ENCODE peak calls at places on chromosomes 12 and 14, in six cellular contexts. J is HFFc6, I is left ventricle myocardium inferior, G is OCI-LY7, V is adipocyte, Z is lung microvascular endothelial cell. B is an unnamed sample.

GRCh38 chr12:47816646-47817271 is 2.9 kb downstream of the HDAC7 start:
- DNase-seq in J (no peak), I (no peak), G (no peak), V (peak; percentile 29), Z (peak; percentile 81), B (no peak)

GRCh38 chr14:89856871-89857345 is 97.6 kb downstream of the EFCAB11 start:
- DNase-seq in J (peak; percentile 39), I (no peak), G (no peak), V (peak; percentile 42), Z (no peak), B (peak; percentile 6)

GRCh38 chr12:91921555-91921954 is 224.1 kb downstream of the BTG1 start:
- DNase-seq in J (no peak), I (no peak), G (no peak), V (peak; percentile 14), Z (no peak), B (no peak)

GRCh38 chr14:52007211-52007610 is 17.9 kb downstream of the RTRAF start:
- DNase-seq in J (no peak), I (no peak), G (no peak), V (no peak), Z (no peak), B (no peak)

GRCh38 chr14:99752486-99753121 is 40.6 kb upstream of the EML1 start:
- DNase-seq in J (peak; percentile 70), I (peak; percentile 13), G (no peak), V (peak; percentile 83), Z (peak; percentile 75), B (peak; percentile 55)

GRCh38 chr12:58254463-58254862 is 313.1 kb downstream of the ATP23 start:
- DNase-seq in J (no peak), I (no peak), G (no peak), V (no peak), Z (no peak), B (no peak)

GRCh38 chr12:81257952-81258551 is 180.2 kb downstream of the ACSS3 start:
- DNase-seq in J (peak; percentile 56), I (no peak), G (peak; percentile 24), V (peak; percentile 83), Z (peak; percentile 68), B (peak; percentile 19)

GRCh38 chr12:95173392-95174251 is 43.6 kb downstream of the FGD6 start:
- DNase-seq in J (peak; percentile 66), I (peak; percentile 65), G (no peak), V (peak; percentile 69), Z (peak; percentile 28), B (peak; percentile 74)

GRCh38 chr12:15693233-15693911 is 95.8 kb downstream of the EPS8 start:
- DNase-seq in J (peak; percentile 45), I (no peak), G (no peak), V (no peak), Z (no peak), B (peak; percentile 53)

GRCh38 chr14:61080591-61081010 is 99.6 kb downstream of the SLC38A6 start:
- DNase-seq in J (peak; percentile 82), I (no peak), G (peak; percentile 94), V (peak; percentile 84), Z (no peak), B (peak; percentile 58)

GRCh38 chr12:119412811-119413794 is 78.6 kb downstream of the CCDC60 start:
- DNase-seq in J (peak; percentile 49), I (peak; percentile 50), G (peak; percentile 47), V (peak; percentile 17), Z (peak; percentile 81), B (peak; percentile 39)

GRCh38 chr12:58841058-58841798 is 79.1 kb downstream of the LRIG3 start:
- DNase-seq in J (no peak), I (peak; percentile 24), G (no peak), V (no peak), Z (no peak), B (no peak)

GRCh38 chr14:101167428-101167827 is 263.9 kb upstream of the RTL1 start:
- DNase-seq in J (no peak), I (no peak), G (peak; percentile 9), V (no peak), Z (no peak), B (no peak)

GRCh38 chr12:52699373-52699772 is 4.0 kb downstream of the KRT77 start:
- DNase-seq in J (no peak), I (no peak), G (no peak), V (no peak), Z (no peak), B (no peak)

GRCh38 chr12:1890119-1890703 is 28.2 kb downstream of the CACNA2D4 start:
- DNase-seq in J (no peak), I (no peak), G (no peak), V (no peak), Z (no peak), B (no peak)

GRCh38 chr14:68365228-68365627 is 427.6 kb downstream of the ZFP36L1 start:
- DNase-seq in J (peak; percentile 42), I (no peak), G (no peak), V (peak; percentile 30), Z (no peak), B (peak; percentile 78)

GRCh38 chr12:40942326-40942725 is 245.8 kb upstream of the PDZRN4 start:
- DNase-seq in J (peak; percentile 23), I (no peak), G (no peak), V (peak; percentile 24), Z (no peak), B (peak; percentile 0)

GRCh38 chr14:105496831-105497591 is 6.0 kb downstream of the TEDC1 start:
- DNase-seq in J (no peak), I (no peak), G (no peak), V (no peak), Z (no peak), B (no peak)

GRCh38 chr14:46988312-46988711 is 336.7 kb upstream of the RPL10L start:
- DNase-seq in J (no peak), I (no peak), G (no peak), V (no peak), Z (no peak), B (no peak)

GRCh38 chr12:123395236-123395635 is 11.3 kb downstream of the KMT5A start:
- DNase-seq in J (no peak), I (no peak), G (no peak), V (no peak), Z (no peak), B (no peak)

GRCh38 chr12:79250955-79251354 is 386.4 kb downstream of the SYT1 start:
- DNase-seq in J (peak; percentile 33), I (no peak), G (no peak), V (no peak), Z (no peak), B (peak; percentile 23)

B was measured in RPMI7951.